ENCODE peak calls at places on chromosome 1, in five cellular contexts. P, S, O, T and U are unnamed samples.

GRCh38 chr1:116131866-116132605 is 20.8 kb downstream of the MAB21L3 start:
- DNase-seq in P (no peak), S (no peak), O (no peak), T (no peak), U (no peak)

GRCh38 chr1:177567393-177567792 is 396.6 kb downstream of the BRINP2 start:
- DNase-seq in P (peak), S (no peak), O (no peak), T (no peak), U (no peak)

GRCh38 chr1:118100686-118101300 is 84.2 kb downstream of the SPAG17 start:
- DNase-seq in P (no peak), S (no peak), O (no peak), T (no peak), U (no peak)

GRCh38 chr1:86833461-86834215 is 80.3 kb downstream of the SELENOF start:
- DNase-seq in P (peak), S (peak), O (peak), T (peak), U (peak)

GRCh38 chr1:23098463-23099170 is 70.0 kb downstream of the LUZP1 start:
- DNase-seq in P (peak), S (peak), O (peak), T (peak), U (peak)

GRCh38 chr1:207009182-207009850 is 23.2 kb downstream of the C1orf116 start:
- DNase-seq in P (no peak), S (no peak), O (no peak), T (no peak), U (no peak)

GRCh38 chr1:107250169-107250568 is 109.3 kb downstream of the NTNG1 start:
- DNase-seq in P (no peak), S (no peak), O (no peak), T (no peak), U (no peak)

GRCh38 chr1:165114889-165115285 is 241.6 kb downstream of the LMX1A start:
- DNase-seq in P (no peak), S (no peak), O (no peak), T (no peak), U (no peak)

GRCh38 chr1:162530318-162530984 is 31.1 kb upstream of the UAP1 start:
- DNase-seq in P (peak), S (no peak), O (no peak), T (no peak), U (no peak)

GRCh38 chr1:109772658-109773202 is 9.0 kb upstream of the EPS8L3 start:
- DNase-seq in P (no peak), S (peak), O (no peak), T (no peak), U (no peak)

GRCh38 chr1:61953790-61954150 is 211.5 kb downstream of the PATJ start:
- DNase-seq in P (no peak), S (no peak), O (no peak), T (no peak), U (no peak)

GRCh38 chr1:219460561-219461511 is 152.1 kb downstream of the ZC3H11B start:
- DNase-seq in P (no peak), S (no peak), O (peak), T (no peak), U (no peak)

GRCh38 chr1:180252638-180253536 is 22.8 kb downstream of the LHX4 start:
- DNase-seq in P (peak), S (peak), O (peak), T (no peak), U (peak)

GRCh38 chr1:173255214-173255813 is 48.2 kb upstream of the TNFSF4 start:
- DNase-seq in P (no peak), S (no peak), O (peak), T (no peak), U (no peak)

GRCh38 chr1:184456189-184456588 is 69.4 kb downstream of the C1orf21 start:
- DNase-seq in P (no peak), S (no peak), O (no peak), T (no peak), U (no peak)

GRCh38 chr1:6834366-6834765 is 49.1 kb downstream of the CAMTA1 start:
- DNase-seq in P (no peak), S (no peak), O (no peak), T (no peak), U (no peak)

GRCh38 chr1:6985528-6986276 is 200.4 kb downstream of the CAMTA1 start:
- DNase-seq in P (no peak), S (no peak), O (no peak), T (no peak), U (no peak)

GRCh38 chr1:28518000-28518744 is 12.3 kb downstream of the RCC1 start:
- DNase-seq in P (peak), S (peak), O (no peak), T (peak), U (peak)

GRCh38 chr1:15038232-15039016 is 115.1 kb upstream of the TMEM51 start:
- DNase-seq in P (peak), S (no peak), O (no peak), T (no peak), U (no peak)

GRCh38 chr1:145871994-145872411 is 13.1 kb upstream of the PIAS3 start:
- DNase-seq in P (peak), S (no peak), O (no peak), T (no peak), U (peak)

GRCh38 chr1:195939844-195940243 is 668.4 kb downstream of the KCNT2 start:
- DNase-seq in P (peak), S (no peak), O (no peak), T (no peak), U (no peak)

GRCh38 chr1:94239796-94240195 is 2.4 kb upstream of the ARHGAP29 start:
- DNase-seq in P (no peak), S (no peak), O (no peak), T (no peak), U (no peak)

GRCh38 chr1:246971322-246971721 is 36.5 kb downstream of the ZNF695 start:
- DNase-seq in P (peak), S (peak), O (no peak), T (no peak), U (no peak)

GRCh38 chr1:9078035-9078948 is 8.9 kb upstream of the SLC2A5 start:
- DNase-seq in P (no peak), S (no peak), O (peak), T (no peak), U (no peak)

DNA sequence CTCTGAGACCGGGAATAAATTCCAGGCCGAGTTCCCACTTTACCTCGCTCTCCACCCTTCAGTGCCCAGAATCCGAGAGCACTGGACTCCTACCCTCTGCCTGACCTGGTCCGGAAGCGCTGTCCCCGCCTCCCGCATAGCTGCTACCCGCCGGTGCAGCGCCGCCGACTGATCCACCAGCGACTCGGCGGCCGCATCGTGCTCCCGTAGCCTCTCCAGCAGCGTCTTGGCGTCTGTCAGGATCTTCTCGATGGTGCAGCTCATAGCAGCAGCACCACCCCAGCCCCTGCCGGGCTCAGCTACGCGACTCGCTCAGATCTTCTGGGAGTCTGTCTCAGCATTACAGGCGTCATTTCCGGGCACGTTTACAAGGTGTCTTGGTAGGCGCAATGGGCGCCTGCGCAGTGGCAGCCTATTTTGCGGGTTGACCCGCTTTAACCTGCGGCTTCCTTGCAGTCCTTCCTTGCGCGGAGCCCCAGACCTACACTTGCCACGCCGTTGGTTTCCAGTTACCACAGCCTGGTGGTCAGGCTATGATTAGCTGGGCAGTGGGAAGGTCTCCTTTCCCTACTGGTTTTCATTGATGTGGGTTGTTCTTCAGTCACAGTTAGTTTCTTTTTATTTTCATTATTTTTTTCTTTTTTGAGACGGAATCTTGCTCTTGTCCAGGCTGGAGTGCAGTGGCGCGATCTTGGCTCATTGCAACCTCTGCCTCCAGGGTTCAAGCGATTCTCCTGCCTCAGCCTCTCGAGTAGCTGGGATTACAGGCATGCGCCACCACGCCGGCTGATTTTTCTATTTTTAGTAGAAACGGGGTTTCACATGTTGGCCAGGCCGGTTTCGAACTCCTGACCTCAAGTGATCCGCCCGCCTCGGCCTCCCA is at the start of gene SIKE1:
- DNase-seq in P (peak), S (peak), O (peak), T (peak), U (peak)
- TF ChIP-seq CTCF in P (peak), S (peak), O (no peak), T (no peak), U (no peak)

GRCh38 chr1:208479435-208479834 is 235.3 kb upstream of the PLXNA2 start:
- DNase-seq in P (no peak), S (no peak), O (no peak), T (no peak), U (no peak)

GRCh38 chr1:208475951-208476824 is 232.0 kb upstream of the PLXNA2 start:
- DNase-seq in P (peak), S (no peak), O (no peak), T (no peak), U (no peak)

GRCh38 chr1:208475449-208475848 is 231.3 kb upstream of the PLXNA2 start:
- DNase-seq in P (no peak), S (peak), O (no peak), T (no peak), U (no peak)

DNA sequence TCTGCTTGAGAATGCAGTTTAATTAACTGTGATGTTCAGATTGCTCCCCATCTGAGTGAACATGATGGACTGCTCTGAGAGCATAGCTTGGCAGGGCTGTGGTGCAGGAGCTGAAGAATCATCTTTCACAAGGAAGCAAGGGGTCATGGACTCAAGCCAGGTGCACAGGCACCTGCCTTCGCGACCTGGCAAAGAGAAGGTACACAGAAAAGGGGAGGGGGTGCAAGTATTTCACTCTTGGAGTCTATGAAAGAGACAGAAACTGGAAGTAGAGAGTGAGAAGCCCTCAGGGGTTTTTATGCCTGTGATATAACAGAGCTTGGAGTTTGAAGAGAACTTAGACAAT is 232.6 kb upstream of the PLXNA2 start:
- DNase-seq in P (no peak), S (no peak), O (no peak), T (no peak), U (no peak)
- TF ChIP-seq CTCF in P (no peak), S (no peak), O (no peak), T (no peak), U (no peak)

DNA sequence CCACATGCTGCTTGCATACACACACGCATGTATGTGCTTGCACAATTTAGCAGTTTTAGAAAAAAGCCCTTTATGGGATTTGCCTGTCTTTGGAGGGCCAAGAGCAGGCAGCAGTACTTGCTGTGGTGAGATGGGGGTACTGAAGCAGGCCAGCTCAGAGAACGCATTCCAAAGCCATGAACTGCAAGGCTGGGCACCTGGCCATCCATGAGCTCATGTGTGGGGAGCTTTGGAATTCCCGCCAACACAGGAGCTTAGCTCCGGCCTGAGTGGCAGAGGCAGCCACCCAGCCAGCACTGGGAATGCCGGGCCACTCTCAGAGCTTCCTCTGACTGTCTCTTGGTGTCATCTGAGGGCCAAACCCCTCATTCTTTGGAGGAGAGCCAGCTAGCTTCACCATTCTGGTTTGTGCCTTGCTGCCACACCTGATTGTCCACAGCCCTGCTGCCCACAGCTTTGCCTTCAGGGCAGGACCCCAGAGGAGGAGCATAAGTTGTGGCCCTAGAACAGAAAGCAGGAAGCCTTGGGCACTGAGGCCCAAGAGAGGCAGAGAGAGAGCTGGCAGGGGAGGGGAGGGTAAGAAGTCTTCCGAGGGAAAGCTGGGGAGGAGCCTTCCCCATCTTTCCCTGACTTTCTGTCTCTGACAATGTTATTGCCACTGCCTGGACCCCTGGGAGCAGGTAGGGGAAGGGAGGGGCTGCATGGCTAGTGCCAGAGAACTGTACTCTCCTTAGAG is 92.1 kb upstream of the POU3F1 start:
- DNase-seq in P (no peak), S (peak), O (peak), T (peak), U (peak)
- TF ChIP-seq CTCF in P (no peak), S (peak), O (no peak), T (no peak), U (no peak)

GRCh38 chr1:81208441-81208840 is 592.3 kb upstream of the ADGRL2 start:
- DNase-seq in P (no peak), S (no peak), O (no peak), T (no peak), U (no peak)
- TF ChIP-seq CTCF in P (no peak), S (no peak), O (no peak), T (no peak), U (no peak)

GRCh38 chr1:38071530-38072266 is 25.1 kb upstream of the POU3F1 start:
- DNase-seq in P (no peak), S (no peak), O (no peak), T (no peak), U (no peak)
- TF ChIP-seq CTCF in P (peak), S (no peak), O (peak), T (no peak), U (no peak)